ENCODE peak calls at places on chromosome 3, in four cellular contexts. Y is OCI-LY7, U is left lung, V is osteoblast. K is an unnamed sample.

GRCh38 chr3:66633564-66633963 is 132.7 kb upstream of the LRIG1 start:
- DNase-seq in Y (no peak), U (no peak), V (no peak), K (no peak)

GRCh38 chr3:128435058-128435457 is 31.6 kb downstream of the DNAJB8 start:
- DNase-seq in Y (no peak), U (peak; percentile 32), V (no peak), K (no peak)

GRCh38 chr3:82163907-82164520 is 402.6 kb upstream of the GBE1 start:
- DNase-seq in Y (peak; percentile 19), U (no peak), V (no peak), K (no peak)

GRCh38 chr3:55332191-55332590 is 154.9 kb downstream of the WNT5A start:
- DNase-seq in Y (no peak), U (no peak), V (peak; percentile 53), K (no peak)

GRCh38 chr3:179026636-179027035 is 45.0 kb downstream of the ZMAT3 start:
- DNase-seq in Y (no peak), U (no peak), V (no peak), K (no peak)

GRCh38 chr3:86702381-86702958 is 288.5 kb downstream of the VGLL3 start:
- DNase-seq in Y (peak; percentile 4), U (no peak), V (no peak), K (no peak)

GRCh38 chr3:43632269-43632733 is 10.5 kb upstream of the ANO10 start:
- DNase-seq in Y (no peak), U (no peak), V (peak; percentile 71), K (no peak)

GRCh38 chr3:186315581-186316354 is 46.3 kb downstream of the DGKG start:
- DNase-seq in Y (no peak), U (no peak), V (peak; percentile 42), K (no peak)

GRCh38 chr3:69864141-69864540 is 124.9 kb downstream of the MITF start:
- DNase-seq in Y (no peak), U (no peak), V (no peak), K (no peak)

GRCh38 chr3:126798521-126798920 is 94.5 kb downstream of the CHCHD6 start:
- DNase-seq in Y (no peak), U (no peak), V (no peak), K (no peak)

GRCh38 chr3:13011369-13012227 is 61.6 kb downstream of the IQSEC1 start:
- DNase-seq in Y (peak; percentile 91), U (no peak), V (peak; percentile 51), K (peak; percentile 89)
- H3K27ac ChIP-seq in Y (peak overlapping the region; percentile 97), U (peak overlapping the region; percentile 79), V (no peak overlapping the region), K (peak overlapping the region; percentile 95)

GRCh38 chr3:22777834-22778233 is 425.3 kb upstream of the UBE2E2 start:
- DNase-seq in Y (no peak), U (no peak), V (no peak), K (no peak)

GRCh38 chr3:22779737-22780136 is 423.4 kb upstream of the UBE2E2 start:
- DNase-seq in Y (no peak), U (no peak), V (no peak), K (no peak)
- H3K9me3 ChIP-seq in Y (no peaks in the 10 kb centered on the region), U (peaks cover 18% of the 10 kb centered on the region), V (peaks cover 4% of the 10 kb centered on the region), K (no peaks in the 10 kb centered on the region)

GRCh38 chr3:32948625-32949445 is 2.6 kb upstream of the CCR4 start:
- DNase-seq in Y (no peak), U (no peak), V (no peak), K (no peak)

GRCh38 chr3:32951410-32951811 is at the start of gene CCR4:
- DNase-seq in Y (no peak), U (no peak), V (no peak), K (peak; percentile 35)

GRCh38 chr3:32947466-32948238 is 3.8 kb upstream of the CCR4 start:
- DNase-seq in Y (peak; percentile 88), U (no peak), V (peak; percentile 87), K (peak; percentile 85)

GRCh38 chr3:32952369-32953067 is 1.1 kb downstream of the CCR4 start:
- DNase-seq in Y (no peak), U (no peak), V (no peak), K (no peak)

GRCh38 chr3:32950516-32950915 is 928 bp upstream of the CCR4 start:
- DNase-seq in Y (no peak), U (no peak), V (no peak), K (no peak)
- H3K4me1 ChIP-seq in Y (no peaks in the 10 kb centered on the region), U (peaks cover 6% of the 10 kb centered on the region), V (no peaks in the 10 kb centered on the region), K (peaks cover 21% of the 10 kb centered on the region)

DNA sequence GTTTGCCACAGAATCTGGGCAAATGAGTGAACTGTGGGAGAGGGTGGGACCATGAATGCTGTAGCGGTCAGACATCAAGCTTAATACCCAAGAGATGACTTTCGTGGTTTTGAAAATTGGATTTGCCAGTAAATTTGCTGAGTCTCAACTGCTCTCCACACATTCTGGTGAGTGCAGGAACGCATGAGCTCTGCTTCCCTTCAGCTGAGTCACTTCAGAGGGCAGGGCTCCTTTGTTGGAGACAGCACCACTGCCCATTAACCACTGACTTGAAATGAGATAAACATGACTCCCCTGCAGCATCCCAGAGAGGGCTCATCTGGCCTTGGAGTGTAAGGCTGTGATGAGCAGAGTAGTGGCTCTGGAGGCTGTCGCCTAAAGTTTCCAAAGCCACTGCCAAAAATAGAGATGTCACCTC is 22.6 kb downstream of the RARRES1 start:
- DNase-seq in Y (no peak), U (no peak), V (peak; percentile 80), K (no peak)
- H3K27ac ChIP-seq in Y (no peak overlapping the region), U (peak overlapping the region; percentile 60), V (peak overlapping the region; percentile 84), K (no peak overlapping the region)

DNA sequence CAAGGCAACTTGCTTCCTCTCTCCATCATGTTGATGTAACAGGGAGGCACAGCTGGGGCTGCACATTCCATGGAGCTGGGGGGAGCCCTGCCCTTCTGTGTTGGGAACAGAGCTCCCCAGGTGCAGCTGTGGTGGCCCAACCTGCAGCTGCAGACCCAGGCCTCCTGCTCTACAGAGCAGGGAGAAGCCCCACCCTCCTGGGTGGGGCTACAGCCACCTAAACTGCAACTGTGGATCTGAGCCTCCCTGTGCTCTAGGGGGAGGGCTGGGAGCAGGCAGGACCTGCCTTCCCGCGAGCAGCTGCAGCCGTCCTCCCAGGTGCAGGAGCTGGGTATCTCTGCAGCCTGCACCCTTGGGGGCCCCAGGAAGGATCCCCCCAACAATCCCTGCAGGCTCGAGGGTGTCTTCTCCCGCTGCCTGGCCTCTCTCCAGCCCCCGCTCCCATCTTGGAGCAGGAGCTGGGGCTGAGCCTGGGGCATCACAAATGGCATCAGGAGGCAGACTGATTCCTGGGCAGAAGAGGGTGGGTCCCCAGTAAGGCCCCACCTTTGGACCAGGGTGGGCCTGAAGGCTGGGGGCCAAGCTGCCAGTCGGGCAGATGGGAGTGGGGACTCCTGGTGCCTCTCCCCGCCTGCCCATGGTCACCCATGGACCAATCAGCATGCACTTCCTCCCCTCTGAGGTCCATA is 7.4 kb downstream of the LRRC58 start:
- DNase-seq in Y (no peak), U (peak; percentile 64), V (no peak), K (no peak)
- H3K9me3 ChIP-seq in Y (peaks cover 57% of the 10 kb centered on the region), U (peaks cover 12% of the 10 kb centered on the region), V (no peaks in the 10 kb centered on the region), K (no peaks in the 10 kb centered on the region)

GRCh38 chr3:71215351-71215750 is 368.2 kb downstream of the FOXP1 start:
- DNase-seq in Y (no peak), U (no peak), V (no peak), K (no peak)
- H3K4me1 ChIP-seq in Y (peaks cover 16% of the 10 kb centered on the region), U (peaks cover 6% of the 10 kb centered on the region), V (peaks cover 10% of the 10 kb centered on the region), K (peaks cover 25% of the 10 kb centered on the region)

K was measured in CD8-positive, alpha-beta memory T cell.